ENCODE peak calls at places on chromosomes 4 and X, in four cellular contexts. Q, U, B and I are unnamed samples.

GRCh38 chrX:101685923-101686322 is 26.3 kb upstream of the ARMCX2 start:
- DNase-seq in B (no peak), U (no peak), Q (no peak), I (no peak)

GRCh38 chrX:84186603-84187358 is 1.2 kb downstream of the RPS6KA6 start:
- DNase-seq in U (no peak), Q (no peak), B (peak; percentile 5), I (no peak)

GRCh38 chr4:6161921-6162464 is 38.4 kb downstream of the JAKMIP1 start:
- DNase-seq in Q (no peak), B (no peak), U (no peak), I (no peak)

GRCh38 chrX:10048695-10049094 is 81.5 kb downstream of the CLDN34 start:
- DNase-seq in B (no peak), Q (no peak), U (no peak), I (no peak)

GRCh38 chr4:5753766-5754528 is 42.9 kb downstream of the EVC start:
- DNase-seq in Q (no peak), U (no peak), B (peak; percentile 97), I (peak; percentile 70)

GRCh38 chr4:155442267-155443105 is 65.7 kb upstream of the MAP9 start:
- DNase-seq in U (peak; percentile 55), B (peak; percentile 76), Q (peak; percentile 11), I (peak; percentile 48)

GRCh38 chr4:119690871-119691270 is 62.3 kb upstream of the PDE5A start:
- DNase-seq in B (no peak), U (no peak), Q (no peak), I (no peak)

GRCh38 chr4:20480161-20480947 is 219.9 kb upstream of the PACRGL start:
- DNase-seq in U (peak; percentile 9), Q (no peak), B (no peak), I (no peak)

GRCh38 chr4:117137143-117137542 is 51.8 kb upstream of the TRAM1L1 start:
- DNase-seq in B (peak; percentile 97), Q (no peak), U (no peak), I (peak; percentile 41)

GRCh38 chr4:949656-950055 is 17.4 kb downstream of the TMEM175 start:
- DNase-seq in U (peak; percentile 10), Q (no peak), B (no peak), I (no peak)

GRCh38 chr4:131644619-131645018 is 1504.5 kb upstream of the PCDH10 start:
- DNase-seq in Q (no peak), B (peak; percentile 2), U (peak; percentile 2), I (peak; percentile 25)

GRCh38 chrX:87017210-87017609 is 500.4 kb upstream of the KLHL4 start:
- DNase-seq in Q (no peak), U (no peak), B (no peak), I (no peak)

GRCh38 chr4:139642364-139642763 is 23.3 kb upstream of the MGST2 start:
- DNase-seq in U (no peak), Q (no peak), B (peak; percentile 75), I (no peak)

GRCh38 chrX:12814434-12814833 is 23.2 kb downstream of the PRPS2 start:
- DNase-seq in B (peak; percentile 62), U (peak; percentile 43), Q (peak; percentile 18), I (peak; percentile 13)

GRCh38 chr4:120544838-120545237 is 377.7 kb downstream of the PRDM5 start:
- DNase-seq in U (no peak), B (no peak), Q (no peak), I (no peak)

GRCh38 chr4:6229095-6229494 is 28.7 kb upstream of the JAKMIP1 start:
- DNase-seq in U (peak; percentile 87), B (no peak), Q (no peak), I (no peak)

GRCh38 chrX:129522184-129523059 is 868 bp downstream of the SMARCA1 start:
- DNase-seq in B (peak; percentile 54), U (peak; percentile 78), Q (no peak), I (peak; percentile 62)

GRCh38 chrX:52574416-52575275 is 57.8 kb upstream of the XAGE1B start:
- DNase-seq in B (peak; percentile 61), Q (peak; percentile 5), U (peak; percentile 45), I (peak; percentile 33)

GRCh38 chr4:22679518-22679897 is 13.2 kb upstream of the GBA3 start:
- DNase-seq in Q (no peak), B (no peak), U (no peak), I (no peak)

GRCh38 chrX:103254171-103254824 is 657 bp downstream of the TCEAL8 start:
- DNase-seq in B (peak; percentile 23), U (peak; percentile 55), Q (no peak), I (peak; percentile 41)

GRCh38 chrX:135345328-135345645 is 36.0 kb downstream of the ETDC start:
- DNase-seq in B (peak; percentile 49), Q (no peak), U (peak; percentile 30), I (peak; percentile 2)

GRCh38 chrX:19017271-19017670 is 33.4 kb upstream of the PHKA2 start:
- DNase-seq in Q (no peak), B (peak; percentile 17), U (peak; percentile 73), I (peak; percentile 20)

GRCh38 chr4:108700358-108700757 is 50.0 kb downstream of the OSTC start:
- DNase-seq in U (peak; percentile 17), Q (no peak), B (peak; percentile 10), I (no peak)

GRCh38 chr4:55673424-55673823 is 37.3 kb upstream of the NMU start:
- DNase-seq in B (no peak), U (no peak), Q (no peak), I (no peak)

GRCh38 chr4:85086721-85087120 is 120.2 kb upstream of the WDFY3 start:
- DNase-seq in Q (no peak), B (no peak), U (no peak), I (no peak)

GRCh38 chr4:101400096-101400495 is 52.8 kb upstream of the PPP3CA start:
- DNase-seq in U (no peak), Q (no peak), B (peak; percentile 78), I (no peak)

GRCh38 chr4:7384003-7384928 is 50.5 kb downstream of the PSAPL1 start:
- DNase-seq in U (peak; percentile 12), Q (no peak), B (no peak), I (no peak)

GRCh38 chrX:97539970-97540519 is 656.3 kb downstream of the RPA4 start:
- DNase-seq in U (no peak), B (peak; percentile 2), Q (no peak), I (no peak)

GRCh38 chr4:14864365-14864762 is 137.9 kb upstream of the CPEB2 start:
- DNase-seq in B (no peak), U (no peak), Q (no peak), I (no peak)

GRCh38 chr4:109022941-109023340 is 260.1 kb upstream of the ETNPPL start:
- DNase-seq in Q (no peak), B (peak; percentile 15), U (no peak), I (no peak)

GRCh38 chr4:95091272-95091671 is 333.5 kb downstream of the BMPR1B start:
- DNase-seq in B (peak; percentile 38), Q (no peak), U (no peak), I (no peak)

GRCh38 chr4:5037553-5038551 is 13.4 kb upstream of the STK32B start:
- DNase-seq in B (peak; percentile 99), U (no peak), Q (no peak), I (peak; percentile 75)

GRCh38 chrX:123504630-123505270 is 228.1 kb downstream of the THOC2 start:
- DNase-seq in U (no peak), Q (no peak), B (no peak), I (no peak)

GRCh38 chr4:72568959-72569718 is at the start of gene ADAMTS3:
- DNase-seq in Q (no peak), U (peak; percentile 89), B (peak; percentile 33), I (peak; percentile 46)

GRCh38 chr4:158913766-158914165 is 144.9 kb downstream of the FNIP2 start:
- DNase-seq in Q (no peak), B (no peak), U (no peak), I (no peak)

GRCh38 chrX:30015440-30015839 is 199.9 kb upstream of the MAGEB2 start:
- DNase-seq in B (no peak), Q (no peak), U (no peak), I (no peak)

GRCh38 chr4:39498724-39499014 is 28.6 kb downstream of the UGDH start:
- DNase-seq in Q (no peak), U (no peak), B (peak; percentile 24), I (no peak)

GRCh38 chr4:39497909-39498723 is 29.1 kb downstream of the UGDH start:
- DNase-seq in B (no peak), Q (no peak), U (no peak), I (no peak)

GRCh38 chr4:39505581-39505980 is 21.7 kb downstream of the UGDH start:
- DNase-seq in U (no peak), B (peak; percentile 15), Q (no peak), I (no peak)

GRCh38 chr4:39502034-39502658 is 25.1 kb downstream of the UGDH start:
- DNase-seq in U (no peak), B (peak; percentile 87), Q (no peak), I (peak; percentile 19)
- H3K27ac ChIP-seq in U (no peak overlapping the region), B (peak overlapping the region; percentile 45), Q (no peak overlapping the region), I (no peak overlapping the region)

GRCh38 chrX:100649550-100650356 is 5.8 kb downstream of the SRPX2 start:
- DNase-seq in B (peak; percentile 90), Q (no peak), U (no peak), I (peak; percentile 43)
- TF ChIP-seq CTCF in B (no peak), Q (no peak), U (no peak), I (no peak)

DNA sequence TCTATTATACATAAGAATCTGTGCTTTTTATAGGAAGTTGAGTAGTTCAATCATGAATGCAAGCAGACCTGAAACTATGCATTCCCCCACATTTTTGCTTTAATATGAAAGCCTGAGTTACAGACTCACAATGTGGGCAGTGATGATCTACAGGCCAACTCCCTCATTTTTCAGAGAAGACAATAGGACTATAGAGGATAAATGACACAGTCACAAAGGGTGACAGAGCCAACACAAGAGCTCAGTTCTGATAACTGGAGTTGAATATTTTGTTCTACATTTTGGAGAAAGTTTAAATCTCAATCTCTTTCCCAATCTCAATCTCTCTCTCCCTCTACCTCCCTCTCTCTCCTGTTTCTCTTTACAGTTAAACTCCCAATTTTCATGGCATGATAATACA is 27.0 kb downstream of the MBNL3 start:
- DNase-seq in U (no peak), Q (no peak), B (no peak), I (no peak)
- H3K27ac ChIP-seq in U (no peak overlapping the region), Q (no peak overlapping the region), B (no peak overlapping the region), I (no peak overlapping the region)

DNA sequence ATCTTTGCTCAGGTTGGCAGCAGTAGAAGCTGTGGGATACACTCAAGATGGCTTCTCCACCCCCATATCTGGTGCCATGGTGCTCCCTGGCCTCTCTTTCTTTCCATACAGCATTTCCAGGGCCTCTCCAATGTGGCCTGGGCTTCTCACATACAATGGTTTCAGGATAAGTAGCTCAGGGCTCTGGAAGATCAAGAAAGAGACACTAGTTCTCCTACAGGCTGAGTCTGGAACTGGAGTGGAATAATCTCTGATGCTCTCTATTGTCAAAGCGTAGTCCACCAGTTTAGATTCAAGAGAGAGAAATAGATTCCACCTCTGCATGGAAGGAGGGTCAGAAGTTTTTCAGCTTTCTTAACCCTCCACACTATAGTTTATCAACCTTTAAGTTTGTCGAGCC is 138.2 kb upstream of the AADAT start:
- DNase-seq in Q (no peak), U (no peak), B (no peak), I (no peak)
- TF ChIP-seq CTCF in Q (no peak), U (peak; percentile 19), B (no peak), I (no peak)

GRCh38 chrX:154013001-154013421 is 6.7 kb downstream of the IRAK1 start:
- DNase-seq in B (no peak), Q (no peak), U (no peak), I (no peak)
- H3K27ac ChIP-seq in B (no peak overlapping the region), Q (no peak overlapping the region), U (no peak overlapping the region), I (peak overlapping the region; percentile 54)